ENCODE peak calls at places on chromosome 13, in six cellular contexts. R, H, P, W, D and B are unnamed samples.

GRCh38 chr13:112483299-112483698 is 104.7 kb downstream of the TUBGCP3 start:
- DNase-seq in R (no peak), D (no peak), P (no peak), H (no peak), W (no peak), B (no peak)

GRCh38 chr13:58712191-58712590 is 1080.6 kb downstream of the PCDH17 start:
- DNase-seq in P (no peak), R (no peak), W (no peak), H (no peak), D (no peak), B (peak)

GRCh38 chr13:110323172-110323851 is 16.2 kb downstream of the COL4A2 start:
- DNase-seq in R (no peak), D (no peak), P (no peak), H (no peak), W (no peak), B (no peak)

GRCh38 chr13:42384265-42384664 is 112.3 kb downstream of the AKAP11 start:
- DNase-seq in R (no peak), D (no peak), P (no peak), H (no peak), W (no peak), B (no peak)

GRCh38 chr13:20565120-20565736 is 1.7 kb upstream of the IFT88 start:
- DNase-seq in R (no peak), H (no peak), P (no peak), W (no peak), D (no peak), B (no peak)

GRCh38 chr13:90427322-90428272 is 919.9 kb upstream of the MIR17HG start:
- DNase-seq in R (no peak), P (no peak), W (no peak), H (no peak), D (peak), B (no peak)

GRCh38 chr13:78586706-78587105 is 16.6 kb downstream of the POU4F1 start:
- DNase-seq in H (no peak), W (no peak), R (peak), D (no peak), P (no peak), B (no peak)

GRCh38 chr13:40059540-40060232 is 404.2 kb downstream of the COG6 start:
- DNase-seq in D (no peak), P (peak), H (no peak), R (no peak), W (no peak), B (no peak)

GRCh38 chr13:105735269-105735668 is 800.2 kb downstream of the EFNB2 start:
- DNase-seq in W (no peak), P (no peak), D (no peak), R (no peak), H (no peak), B (no peak)

GRCh38 chr13:90834700-90835099 is 512.8 kb upstream of the MIR17HG start:
- DNase-seq in P (no peak), W (no peak), D (no peak), R (no peak), H (no peak), B (no peak)

GRCh38 chr13:52850396-52851152 is 2.1 kb upstream of the PCDH8 start:
- DNase-seq in D (peak), P (no peak), H (peak), W (peak), R (no peak), B (peak)

GRCh38 chr13:103528437-103528836 is 462.2 kb upstream of the SLC10A2 start:
- DNase-seq in P (no peak), W (no peak), H (no peak), D (no peak), R (no peak), B (no peak)

DNA sequence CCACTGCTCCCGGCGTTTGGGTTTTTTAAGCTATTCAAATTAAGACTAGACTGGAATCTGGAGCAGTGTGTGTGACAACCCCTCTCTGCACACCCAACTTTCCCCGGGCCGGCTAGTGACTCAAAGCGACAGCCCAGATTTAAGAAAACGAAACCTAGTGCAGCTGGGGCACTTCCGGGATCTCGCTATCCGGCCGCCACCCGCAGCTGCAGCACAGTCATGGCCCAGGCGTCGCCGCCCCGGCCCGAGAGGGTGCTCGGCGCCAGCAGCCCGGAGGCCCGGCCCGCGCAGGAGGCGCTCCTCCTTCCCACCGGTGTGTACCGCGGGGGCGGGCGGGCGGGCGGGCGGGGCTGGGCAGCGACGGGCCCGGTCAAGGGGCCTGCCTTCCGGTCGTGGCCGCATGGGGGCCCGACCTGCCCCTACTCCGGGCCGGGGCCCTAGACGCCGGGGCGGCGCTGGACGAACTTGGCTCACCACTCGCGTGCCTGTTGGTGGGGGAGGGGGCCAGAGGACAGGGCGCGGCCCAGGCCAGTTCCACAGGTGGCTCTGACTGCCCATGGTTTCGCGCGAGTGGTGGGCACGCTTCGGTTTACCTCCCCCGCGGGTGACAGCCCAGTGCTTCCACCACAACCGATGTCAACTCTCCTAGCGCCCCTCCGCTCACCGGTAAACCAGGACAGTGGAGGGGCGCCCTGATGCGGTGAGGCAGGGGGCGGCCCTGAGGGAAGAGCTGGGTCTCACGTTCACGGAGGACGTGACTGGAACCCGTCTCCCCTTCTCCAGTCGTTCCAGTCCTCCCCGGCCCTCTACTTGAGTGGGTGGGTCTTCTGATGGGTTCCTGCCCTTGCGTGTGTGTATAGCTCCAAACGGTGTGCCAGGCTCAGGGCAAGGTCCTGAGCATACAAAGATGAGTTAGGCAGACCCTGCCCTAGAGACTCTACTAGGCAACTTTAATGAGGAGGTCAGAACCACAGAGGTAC is at the start of gene PHF11:
- DNase-seq in H (peak), R (peak), W (peak), P (peak), D (peak), B (no peak)
- TF ChIP-seq CHD2 in H (no peak), R (no peak), W (no peak), P (no peak), D (no peak), B (no peak)

DNA sequence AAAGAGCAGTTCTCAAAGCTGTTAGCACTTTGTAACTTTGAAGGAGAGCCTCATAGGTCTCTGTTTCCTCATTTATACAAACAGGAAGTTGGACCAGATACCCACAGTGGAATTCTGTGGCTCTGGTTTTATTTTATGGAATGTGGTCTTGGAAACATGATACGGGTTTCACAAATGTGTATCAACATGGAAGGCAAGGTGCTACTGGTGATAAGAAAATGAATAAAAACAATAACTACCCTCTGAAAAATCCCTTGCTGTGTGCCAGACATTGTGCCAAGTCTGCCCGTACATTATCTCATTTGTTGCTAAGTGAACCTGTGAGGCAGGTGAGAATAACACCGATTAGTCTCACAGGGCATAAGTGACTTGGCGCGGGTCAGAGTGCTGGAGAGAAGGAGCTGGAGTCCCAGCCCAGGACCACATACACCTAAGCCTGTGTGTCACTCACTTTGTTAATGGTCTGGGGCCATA is 45.0 kb upstream of the RNF113B start:
- DNase-seq in W (no peak), P (no peak), R (no peak), D (no peak), H (no peak), B (no peak)
- TF ChIP-seq CHD2 in W (no peak), P (no peak), R (no peak), D (no peak), H (no peak), B (no peak)

GRCh38 chr13:34246511-34246910 is 428.6 kb downstream of the RFC3 start:
- DNase-seq in H (no peak), W (no peak), D (no peak), R (no peak), P (no peak), B (no peak)
- TF ChIP-seq CHD2 in H (no peak), W (no peak), D (no peak), R (no peak), P (no peak), B (no peak)

DNA sequence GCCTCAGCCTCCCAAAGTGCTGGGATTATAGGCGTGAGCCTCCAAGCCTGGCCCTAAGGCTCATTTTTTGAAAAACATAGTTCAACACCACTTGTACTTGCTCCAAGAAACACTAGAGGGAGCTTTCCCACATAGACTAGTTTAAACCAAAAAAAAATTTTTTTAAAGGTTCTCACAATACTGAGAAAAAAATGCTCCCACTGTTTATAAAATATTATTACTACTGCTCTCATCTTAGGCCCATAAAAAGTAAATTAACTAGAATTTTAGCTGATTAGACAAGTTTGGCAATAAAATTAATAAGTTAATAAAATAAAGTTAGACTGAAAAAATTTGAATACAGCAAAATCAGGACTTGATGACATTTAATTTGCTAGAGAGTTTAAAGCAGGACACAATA is 109.5 kb downstream of the TBC1D4 start:
- DNase-seq in P (no peak), H (peak), W (peak), R (peak), D (peak), B (no peak)
- TF ChIP-seq CHD2 in P (no peak), H (no peak), W (no peak), R (no peak), D (no peak), B (no peak)

DNA sequence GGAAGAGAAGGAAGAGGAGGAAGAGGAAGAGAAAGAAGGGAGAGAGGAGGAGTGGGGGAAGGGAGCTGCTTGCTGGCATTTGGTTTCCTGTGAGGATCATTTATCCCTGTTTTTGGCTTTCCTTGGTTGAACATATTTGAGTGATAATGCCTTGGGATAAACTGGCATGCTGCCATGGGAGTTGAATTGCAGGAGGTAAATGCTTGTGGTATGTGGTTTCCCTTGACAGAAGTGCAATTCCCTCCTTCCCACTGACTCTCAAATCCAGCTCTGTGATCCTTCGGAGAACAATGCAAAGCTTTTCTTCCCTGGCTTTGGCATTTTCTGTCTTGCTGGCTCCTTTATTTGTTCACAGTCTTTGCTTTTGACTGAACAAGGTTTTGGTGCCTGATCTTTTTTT is 27.2 kb upstream of the CBY2 start:
- DNase-seq in W (no peak), D (peak), R (no peak), H (no peak), P (no peak), B (no peak)
- TF ChIP-seq CHD2 in W (no peak), D (no peak), R (no peak), H (no peak), P (no peak), B (no peak)

DNA sequence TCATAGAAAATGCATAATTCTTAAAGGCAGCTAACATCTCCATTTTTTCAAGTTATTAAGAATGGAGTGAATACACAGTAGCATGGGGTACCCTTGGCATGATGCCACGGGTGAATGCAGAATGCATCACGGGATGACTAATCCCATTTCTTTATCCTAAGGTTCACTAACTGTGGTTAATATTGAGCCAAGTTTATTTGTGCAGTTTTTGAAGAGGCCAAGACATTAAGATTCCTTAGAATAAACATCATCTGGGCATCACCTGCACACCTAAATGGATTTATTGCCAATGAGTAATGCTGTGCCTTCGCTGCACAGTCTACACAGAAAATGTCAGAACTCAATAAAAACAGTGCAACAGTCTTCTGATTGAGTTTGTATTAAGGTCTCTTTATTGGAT is 333.1 kb downstream of the GPC6 start:
- DNase-seq in R (no peak), H (peak), D (no peak), W (no peak), P (no peak), B (no peak)
- TF ChIP-seq CHD2 in R (no peak), H (no peak), D (no peak), W (no peak), P (no peak), B (no peak)

GRCh38 chr13:30338952-30339351 is 31.6 kb upstream of the KATNAL1 start:
- DNase-seq in P (no peak), D (no peak), H (no peak), R (no peak), W (no peak), B (no peak)

GRCh38 chr13:30338331-30338851 is 31.0 kb upstream of the KATNAL1 start:
- DNase-seq in P (no peak), D (no peak), W (no peak), H (no peak), R (no peak), B (no peak)

GRCh38 chr13:30341815-30342570 is 34.6 kb upstream of the KATNAL1 start:
- DNase-seq in P (no peak), W (no peak), H (no peak), D (peak), R (no peak), B (no peak)

GRCh38 chr13:30339721-30340366 is 32.5 kb upstream of the KATNAL1 start:
- DNase-seq in P (no peak), H (no peak), R (no peak), W (no peak), D (no peak), B (no peak)

GRCh38 chr13:30340367-30341184 is 33.2 kb upstream of the KATNAL1 start:
- DNase-seq in P (no peak), W (no peak), D (peak), R (peak), H (no peak), B (no peak)
- TF ChIP-seq CHD2 in P (no peak), W (no peak), D (no peak), R (no peak), H (no peak), B (no peak)

DNA sequence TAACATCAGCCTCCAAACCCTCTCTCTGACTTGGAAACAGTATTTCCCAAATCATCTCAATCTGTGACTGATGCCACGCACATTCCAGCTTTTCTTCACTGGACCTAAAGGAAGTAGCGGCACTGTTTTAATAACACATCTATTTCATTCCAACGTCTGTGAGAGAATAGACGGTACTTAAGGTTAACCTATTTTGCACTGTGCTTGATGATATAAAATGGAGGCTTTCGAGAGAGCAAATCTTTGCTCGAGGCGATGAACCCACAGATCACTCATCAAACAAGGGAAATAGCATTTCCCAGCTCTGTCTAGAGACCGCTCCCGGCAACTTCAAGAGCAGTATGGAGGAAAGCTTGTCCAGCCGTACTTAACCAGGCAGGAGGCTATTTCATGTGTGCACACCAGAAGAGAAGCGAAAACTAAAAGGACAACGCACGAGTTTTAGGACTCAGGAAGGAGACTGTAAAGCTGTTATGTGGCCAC is 2.9 kb downstream of the UBL3 start:
- DNase-seq in W (peak), P (no peak), D (peak), H (no peak), R (no peak), B (no peak)
- TF ChIP-seq CHD2 in W (no peak), P (no peak), D (no peak), H (no peak), R (no peak), B (no peak)